ENCODE peak calls at places on chromosomes 4 and X, in ten cellular contexts. S is stimulated activated CD4-positive, alpha-beta T cell treated with anti-CD3 and anti-CD28 coated beads, TNF-alpha, amount 100 ng/mL, for 24 hours; U is Right ventricle myocardium superior; G is CD4-positive, CD25-positive, alpha-beta regulatory T cell; X is HCEC 1CT; W is myocyte; K is CD8-positive, alpha-beta T cell; M is brain microvascular endothelial cell; D is BE2C; Q is NCI-H2107. F is an unnamed sample.
A peak's percentile ranks its signal among the peaks of the same experiment; 100 is the strongest.

GRCh38 chr4:88765729-88766128 is 68.1 kb upstream of the NAP1L5 start:
- DNase-seq in S (no peak), U (peak; percentile 73), G (no peak), X (peak; percentile 57), W (peak; percentile 96), K (no peak), M (peak; percentile 76), D (no peak), Q (no peak), F (peak; percentile 22)

GRCh38 chrX:54540289-54540688 is 10.3 kb downstream of the GNL3L start:
- DNase-seq in S (no peak), U (no peak), G (no peak), X (peak; percentile 17), W (peak; percentile 62), K (no peak), M (peak; percentile 64), D (no peak), Q (no peak), F (no peak)

GRCh38 chr4:110347805-110348204 is 128.2 kb upstream of the ENPEP start:
- DNase-seq in S (no peak), U (no peak), G (no peak), X (no peak), W (no peak), K (no peak), M (no peak), D (no peak), Q (no peak), F (no peak)

GRCh38 chr4:14916554-14917304 is 85.6 kb upstream of the CPEB2 start:
- DNase-seq in S (no peak), U (peak; percentile 37), G (no peak), X (peak; percentile 56), W (peak; percentile 96), K (no peak), M (peak; percentile 83), D (no peak), Q (no peak), F (peak; percentile 11)

GRCh38 chr4:142913034-142913433 is 66.9 kb upstream of the INPP4B start:
- DNase-seq in S (no peak), U (no peak), G (no peak), X (no peak), W (no peak), K (no peak), M (no peak), D (no peak), Q (no peak), F (no peak)

GRCh38 chr4:76486588-76487276 is 51.7 kb downstream of the SHROOM3 start:
- DNase-seq in S (no peak), U (no peak), G (no peak), X (no peak), W (no peak), K (no peak), M (no peak), D (no peak), Q (no peak), F (no peak)

GRCh38 chr4:15241946-15242345 is 185.9 kb upstream of the C1QTNF7 start:
- DNase-seq in S (no peak), U (no peak), G (no peak), X (no peak), W (peak; percentile 71), K (no peak), M (no peak), D (no peak), Q (no peak), F (no peak)

GRCh38 chrX:98371994-98372393 is 1488.3 kb downstream of the RPA4 start:
- DNase-seq in S (no peak), U (no peak), G (no peak), X (no peak), W (no peak), K (no peak), M (no peak), D (no peak), Q (no peak), F (no peak)

GRCh38 chr4:56976283-56976877 is 1.0 kb downstream of the NOA1 start:
- DNase-seq in S (no peak), U (peak; percentile 43), G (no peak), X (no peak), W (no peak), K (no peak), M (no peak), D (no peak), Q (no peak), F (peak; percentile 35)

GRCh38 chr4:183533698-183534097 is 28.8 kb downstream of the ING2 start:
- DNase-seq in S (no peak), U (no peak), G (no peak), X (no peak), W (no peak), K (no peak), M (no peak), D (no peak), Q (no peak), F (no peak)

GRCh38 chr4:147693202-147693601 is 9.2 kb upstream of the PRMT9 start:
- DNase-seq in S (no peak), U (no peak), G (no peak), X (no peak), W (no peak), K (no peak), M (no peak), D (no peak), Q (no peak), F (no peak)

GRCh38 chr4:24236532-24236931 is 346.7 kb upstream of the PPARGC1A start:
- DNase-seq in S (no peak), U (no peak), G (no peak), X (no peak), W (no peak), K (no peak), M (no peak), D (no peak), Q (no peak), F (no peak)

GRCh38 chrX:50206753-50207152 is 2.2 kb downstream of the CCNB3 start:
- DNase-seq in S (no peak), U (no peak), G (no peak), X (no peak), W (peak; percentile 18), K (no peak), M (no peak), D (no peak), Q (no peak), F (peak; percentile 9)

GRCh38 chr4:77203380-77204197 is 46.6 kb downstream of the CCNG2 start:
- DNase-seq in S (peak; percentile 62), U (peak; percentile 44), G (peak; percentile 48), X (peak; percentile 52), W (peak; percentile 79), K (peak; percentile 55), M (peak; percentile 71), D (peak; percentile 72), Q (peak; percentile 2), F (peak; percentile 97)

GRCh38 chr4:80393246-80393969 is 57.9 kb downstream of the CFAP299 start:
- DNase-seq in S (peak; percentile 12), U (no peak), G (no peak), X (peak; percentile 71), W (peak; percentile 17), K (no peak), M (peak; percentile 74), D (no peak), Q (no peak), F (no peak)

GRCh38 chrX:119391279-119391678 is 7.9 kb upstream of the SLC25A43 start:
- DNase-seq in S (no peak), U (no peak), G (no peak), X (no peak), W (peak; percentile 20), K (no peak), M (peak; percentile 19), D (peak; percentile 7), Q (no peak), F (peak; percentile 18)

GRCh38 chr4:613126-613525 is 12.2 kb upstream of the PDE6B start:
- DNase-seq in S (no peak), U (no peak), G (no peak), X (no peak), W (no peak), K (no peak), M (no peak), D (no peak), Q (no peak), F (no peak)

GRCh38 chr4:168840988-168841681 is 168.9 kb downstream of the CBR4 start:
- DNase-seq in S (no peak), U (peak; percentile 66), G (no peak), X (no peak), W (peak; percentile 70), K (no peak), M (no peak), D (no peak), Q (no peak), F (no peak)

GRCh38 chr4:137623013-137623412 is 90.7 kb upstream of the PCDH18 start:
- DNase-seq in S (no peak), U (no peak), G (no peak), X (no peak), W (no peak), K (no peak), M (no peak), D (no peak), Q (no peak), F (peak; percentile 63)

GRCh38 chr4:139015948-139016451 is 419 bp downstream of the NOCT start:
- DNase-seq in S (no peak), U (no peak), G (peak; percentile 31), X (peak; percentile 15), W (peak; percentile 46), K (peak; percentile 27), M (no peak), D (peak; percentile 48), Q (no peak), F (peak; percentile 31)

GRCh38 chr4:138945401-138945800 is 70.2 kb upstream of the NOCT start:
- DNase-seq in S (no peak), U (no peak), G (no peak), X (no peak), W (no peak), K (no peak), M (no peak), D (no peak), Q (no peak), F (no peak)

GRCh38 chrX:39915081-39915480 is 182.7 kb downstream of the BCOR start:
- DNase-seq in S (no peak), U (no peak), G (no peak), X (no peak), W (no peak), K (no peak), M (no peak), D (no peak), Q (peak; percentile 14), F (no peak)

GRCh38 chrX:71098302-71098701 is 2.7 kb downstream of the FOXO4 start:
- DNase-seq in S (peak; percentile 50), U (peak; percentile 64), G (peak; percentile 73), X (peak; percentile 10), W (peak; percentile 56), K (peak; percentile 66), M (no peak), D (peak; percentile 61), Q (no peak), F (peak; percentile 84)

GRCh38 chrX:11180571-11180970 is 69.4 kb downstream of the HCCS start:
- DNase-seq in S (no peak), U (no peak), G (no peak), X (no peak), W (no peak), K (no peak), M (peak; percentile 19), D (no peak), Q (no peak), F (no peak)

GRCh38 chr4:78244691-78245485 is 187.8 kb downstream of the FRAS1 start:
- DNase-seq in S (no peak), U (no peak), G (no peak), X (no peak), W (no peak), K (no peak), M (no peak), D (no peak), Q (no peak), F (no peak)

GRCh38 chr4:158669310-158669709 is 2.4 kb downstream of the C4orf46 start:
- DNase-seq in S (no peak), U (no peak), G (no peak), X (no peak), W (no peak), K (no peak), M (no peak), D (no peak), Q (no peak), F (no peak)

GRCh38 chrX:30982467-30982866 is 89.4 kb downstream of the FTHL17 start:
- DNase-seq in S (no peak), U (no peak), G (no peak), X (no peak), W (no peak), K (no peak), M (no peak), D (no peak), Q (no peak), F (no peak)

GRCh38 chr4:37678624-37679023 is 7.6 kb downstream of the RELL1 start:
- DNase-seq in S (no peak), U (no peak), G (no peak), X (no peak), W (no peak), K (no peak), M (peak; percentile 27), D (no peak), Q (no peak), F (no peak)

F was measured in SJCRH30.